ENCODE peak calls at places on chromosomes 7 and 10, in seven cellular contexts. B is SK-N-SH, M is GM12878, J is HepG2, V is H1, L is HCT116, W is K562. R is an unnamed sample.
A peak's percentile ranks its signal among the peaks of the same experiment; 100 is the strongest.

GRCh38 chr10:102629661-102630614 is 14.3 kb upstream of the TRIM8 start:
- DNase-seq in B (no peak), M (no peak), J (peak; percentile 60), V (peak; percentile 60), L (no peak), W (no peak), R (peak; percentile 92)

GRCh38 chr7:26843696-26844095 is 20.7 kb downstream of the SKAP2 start:
- DNase-seq in B (no peak), M (no peak), J (no peak), V (no peak), L (peak; percentile 15), W (no peak), R (peak; percentile 55)

GRCh38 chr10:101293007-101293723 is 60.8 kb upstream of the BTRC start:
- DNase-seq in B (peak; percentile 79), M (no peak), J (no peak), V (no peak), L (no peak), W (no peak), R (no peak)

GRCh38 chr10:11832042-11832441 is 8.9 kb downstream of the PROSER2 start:
- DNase-seq in B (no peak), M (no peak), J (peak; percentile 78), V (no peak), L (no peak), W (no peak), R (no peak)

GRCh38 chr7:100369105-100369504 is 4.2 kb upstream of the PILRA start:
- DNase-seq in B (no peak), M (peak; percentile 90), J (no peak), V (no peak), L (no peak), W (no peak), R (no peak)

GRCh38 chr10:119217937-119218579 is 10.7 kb downstream of the GRK5 start:
- DNase-seq in B (no peak), M (no peak), J (no peak), V (no peak), L (no peak), W (no peak), R (no peak)

GRCh38 chr7:71871446-71871845 is 540.7 kb downstream of the CALN1 start:
- DNase-seq in B (peak; percentile 11), M (no peak), J (no peak), V (no peak), L (no peak), W (peak; percentile 20), R (no peak)

GRCh38 chr7:30510124-30511074 is 5.8 kb upstream of the GGCT start:
- DNase-seq in B (peak; percentile 52), M (no peak), J (peak; percentile 42), V (no peak), L (peak; percentile 36), W (peak; percentile 37), R (no peak)

GRCh38 chr10:60848126-60848525 is 69.8 kb downstream of the CDK1 start:
- DNase-seq in B (no peak), M (no peak), J (no peak), V (no peak), L (no peak), W (no peak), R (no peak)

GRCh38 chr10:101066146-101066889 is 4.5 kb downstream of the KAZALD1 start:
- DNase-seq in B (peak; percentile 75), M (no peak), J (peak; percentile 86), V (no peak), L (peak; percentile 87), W (peak; percentile 74), R (peak; percentile 97)

GRCh38 chr7:132290021-132290420 is 286.2 kb downstream of the PLXNA4 start:
- DNase-seq in B (peak; percentile 49), M (no peak), J (no peak), V (no peak), L (no peak), W (no peak), R (no peak)

GRCh38 chr7:50502001-50502684 is 52.0 kb upstream of the FIGNL1 start:
- DNase-seq in B (no peak), M (no peak), J (no peak), V (no peak), L (no peak), W (no peak), R (no peak)

GRCh38 chr10:77299257-77299656 is 338.4 kb downstream of the KCNMA1 start:
- DNase-seq in B (no peak), M (no peak), J (no peak), V (no peak), L (no peak), W (no peak), R (no peak)

GRCh38 chr7:76310102-76310957 is 7.9 kb downstream of the HSPB1 start:
- DNase-seq in B (peak; percentile 95), M (no peak), J (no peak), V (no peak), L (no peak), W (peak; percentile 50), R (peak; percentile 98)

GRCh38 chr7:45402480-45403218 is 171.5 kb upstream of the ADCY1 start:
- DNase-seq in B (no peak), M (peak; percentile 3), J (no peak), V (no peak), L (no peak), W (no peak), R (no peak)

GRCh38 chr10:117541909-117542705 is 439 bp upstream of the EMX2 start:
- DNase-seq in B (peak; percentile 84), M (no peak), J (no peak), V (no peak), L (no peak), W (peak; percentile 34), R (no peak)

GRCh38 chr7:27435461-27435860 is 192.9 kb downstream of the EVX1 start:
- DNase-seq in B (no peak), M (no peak), J (no peak), V (no peak), L (no peak), W (no peak), R (no peak)

GRCh38 chr7:118352854-118353453 is 128.4 kb downstream of the ANKRD7 start:
- DNase-seq in B (peak; percentile 16), M (no peak), J (peak; percentile 31), V (no peak), L (peak; percentile 52), W (no peak), R (peak; percentile 0)

GRCh38 chr10:132289439-132289838 is 18.3 kb downstream of the STK32C start:
- DNase-seq in B (no peak), M (no peak), J (no peak), V (no peak), L (no peak), W (no peak), R (no peak)

GRCh38 chr10:6239213-6239991 is 36.7 kb downstream of the PFKFB3 start:
- DNase-seq in B (peak; percentile 88), M (peak; percentile 12), J (peak; percentile 65), V (no peak), L (peak; percentile 91), W (peak; percentile 65), R (no peak)

GRCh38 chr10:131211556-131211955 is 100.0 kb downstream of the TCERG1L start:
- DNase-seq in B (peak; percentile 61), M (no peak), J (no peak), V (no peak), L (no peak), W (no peak), R (no peak)

GRCh38 chr10:8752146-8752843 is 697.8 kb downstream of the GATA3 start:
- DNase-seq in B (no peak), M (no peak), J (no peak), V (no peak), L (no peak), W (no peak), R (peak; percentile 84)

GRCh38 chr10:80664071-80664680 is 126.5 kb downstream of the SH2D4B start:
- DNase-seq in B (peak; percentile 71), M (no peak), J (peak; percentile 56), V (peak; percentile 68), L (peak; percentile 66), W (peak; percentile 70), R (peak; percentile 93)

GRCh38 chr7:97357459-97357858 is 240.0 kb downstream of the SDHAF3 start:
- DNase-seq in B (no peak), M (no peak), J (no peak), V (no peak), L (no peak), W (no peak), R (no peak)

GRCh38 chr7:79436378-79436777 is 17.1 kb downstream of the MAGI2 start:
- DNase-seq in B (no peak), M (no peak), J (no peak), V (no peak), L (no peak), W (no peak), R (no peak)

GRCh38 chr7:55030314-55030713 is 11.5 kb downstream of the EGFR start:
- DNase-seq in B (no peak), M (no peak), J (no peak), V (no peak), L (no peak), W (no peak), R (no peak)

DNA sequence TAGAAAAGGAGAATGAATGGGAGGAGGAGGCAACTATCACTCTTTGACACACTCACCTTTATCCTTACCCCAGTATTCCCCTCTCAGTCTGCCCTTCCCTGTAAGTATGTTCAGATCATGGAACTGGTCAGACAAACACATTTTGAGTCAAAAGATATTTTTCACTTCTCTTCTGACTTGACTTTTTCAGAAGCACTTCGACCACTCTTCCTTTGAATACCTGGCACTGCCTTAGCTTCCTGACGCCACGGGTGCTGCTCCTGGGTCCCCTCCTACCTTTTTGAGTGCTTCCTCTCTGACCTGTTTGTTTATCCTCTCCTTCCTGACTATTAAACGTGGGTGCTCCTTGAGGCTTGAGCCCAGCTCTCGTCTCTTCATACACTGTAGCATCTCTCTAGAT is 19.8 kb upstream of the C10orf67 start:
- DNase-seq in B (no peak), M (no peak), J (no peak), V (no peak), L (no peak), W (no peak), R (no peak)
- TF ChIP-seq JUND in B (no peak), M (no peak), J (no peak), V (no peak), L (no peak), W (no peak), R (no peak)

DNA sequence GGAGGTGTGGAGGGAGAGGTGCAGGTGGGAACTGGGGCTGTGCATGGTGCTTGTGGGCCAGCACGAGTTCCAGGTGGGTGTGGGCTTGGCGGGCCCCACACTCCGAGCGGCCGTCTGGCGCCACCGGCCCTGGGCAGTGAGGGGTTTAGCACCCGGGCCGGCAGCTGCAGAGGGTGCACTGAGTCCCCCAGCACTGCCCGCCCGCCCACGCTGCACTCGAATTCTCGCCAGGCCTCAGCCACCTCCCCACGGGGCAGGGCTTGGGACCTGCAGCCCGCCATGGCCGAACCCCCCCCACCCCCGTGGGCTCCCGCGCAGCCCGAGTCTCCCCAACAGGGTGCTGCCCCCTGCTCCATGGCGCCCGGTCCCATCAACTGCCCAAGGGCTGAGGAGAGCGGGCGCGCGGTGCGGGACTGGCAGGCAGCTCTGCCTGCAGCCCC is 810.2 kb downstream of the PCDH15 start:
- DNase-seq in B (no peak), M (no peak), J (no peak), V (no peak), L (no peak), W (no peak), R (no peak)
- TF ChIP-seq JUND in B (no peak), M (no peak), J (no peak), V (no peak), L (no peak), W (no peak), R (no peak)

GRCh38 chr7:102467581-102468415 is 3.0 kb downstream of the LRWD1 start:
- DNase-seq in B (no peak), M (no peak), J (no peak), V (no peak), L (no peak), W (no peak), R (no peak)
- TF ChIP-seq JUND in B (no peak), M (no peak), J (no peak), V (no peak), L (no peak), W (no peak), R (no peak)

GRCh38 chr7:128042027-128042426 is 10.8 kb upstream of the LRRC4 start:
- DNase-seq in B (no peak), M (no peak), J (no peak), V (no peak), L (no peak), W (no peak), R (no peak)
- TF ChIP-seq JUND in B (no peak), M (no peak), J (no peak), V (no peak), L (no peak), W (no peak), R (no peak)